ENCODE peak calls at places on chromosome 2, in four cellular contexts. O is sigmoid colon, E is progenitor cell of endocrine pancreas, C is mammary epithelial cell. D is an unnamed sample.

GRCh38 chr2:1010373-1011017 is 59.8 kb downstream of the SNTG2 start:
- DNase-seq in O (no peak), C (no peak), E (no peak), D (no peak)

GRCh38 chr2:239306274-239307220 is 94.3 kb downstream of the HDAC4 start:
- DNase-seq in C (no peak), O (peak), E (no peak), D (no peak)

GRCh38 chr2:224276251-224276650 is 125.7 kb downstream of the FAM124B start:
- DNase-seq in O (no peak), C (no peak), E (no peak), D (no peak)

GRCh38 chr2:15823459-15824396 is 116.6 kb upstream of the MYCN start:
- DNase-seq in C (no peak), E (no peak), O (no peak), D (no peak)

GRCh38 chr2:120379916-120380893 is 34.3 kb downstream of the INHBB start:
- DNase-seq in E (no peak), O (no peak), C (no peak), D (no peak)

GRCh38 chr2:181771355-181771754 is 91.0 kb upstream of the NEUROD1 start:
- DNase-seq in O (no peak), E (no peak), C (no peak), D (no peak)

GRCh38 chr2:42999856-43000241 is 207.5 kb upstream of the HAAO start:
- DNase-seq in E (no peak), C (no peak), O (no peak), D (no peak)

GRCh38 chr2:162989507-162989906 is 150.9 kb upstream of the KCNH7 start:
- DNase-seq in E (no peak), O (no peak), C (peak), D (no peak)

GRCh38 chr2:18362696-18363095 is 197.8 kb downstream of the RDH14 start:
- DNase-seq in C (no peak), E (no peak), O (no peak), D (no peak)

GRCh38 chr2:223297788-223298187 is 245.8 kb downstream of the KCNE4 start:
- DNase-seq in O (no peak), E (no peak), C (peak), D (no peak)

D was measured in iPS DF 6.9.